ENCODE peak calls at places on chromosomes 7 and 10, in four cellular contexts. V is activated T-helper 1 cell treated with anti-CD3 and anti-CD28 coated beads, Interleukin-12 subunit alpha, Interleukin-12 subunit beta, Interleukin-2, Interleukin-4 antibody, amounts not matched to agents 30 ng/mL and 10 ng/mL and 1 ng/mL, durations not matched to agents 14 hours and 24 hours and 36 hours; U is neuronal stem cell; L is SW 1271. B is an unnamed sample.

GRCh38 chr10:116630020-116630419 is 9.3 kb downstream of the PNLIPRP2 start:
- DNase-seq in V (no peak), U (no peak), L (no peak), B (no peak)

GRCh38 chr10:123147635-123148413 is at the start of gene HMX2:
- DNase-seq in V (no peak), U (peak; percentile 67), L (no peak), B (no peak)

GRCh38 chr10:125130886-125131285 is 29.5 kb downstream of the CTBP2 start:
- DNase-seq in V (no peak), U (no peak), L (no peak), B (no peak)

GRCh38 chr7:97075928-97076327 is 41.6 kb upstream of the SDHAF3 start:
- DNase-seq in V (no peak), U (no peak), L (no peak), B (no peak)

GRCh38 chr10:36254191-36254590 is 612.1 kb upstream of the FZD8 start:
- DNase-seq in V (no peak), U (no peak), L (no peak), B (no peak)

GRCh38 chr10:132311338-132311939 is 3.7 kb upstream of the STK32C start:
- DNase-seq in V (no peak), U (no peak), L (no peak), B (no peak)

GRCh38 chr7:151141855-151142685 is 25.4 kb downstream of the GBX1 start:
- DNase-seq in V (no peak), U (no peak), L (no peak), B (no peak)

GRCh38 chr7:64868469-64868868 is 34.6 kb upstream of the ZNF273 start:
- DNase-seq in V (no peak), U (no peak), L (no peak), B (no peak)

GRCh38 chr7:85890244-85890811 is 703.5 kb upstream of the SEMA3D start:
- DNase-seq in V (no peak), U (peak; percentile 6), L (no peak), B (no peak)

GRCh38 chr10:44974628-44975431 is 3.8 kb downstream of the DEPP1 start:
- DNase-seq in V (peak; percentile 66), U (peak; percentile 66), L (no peak), B (no peak)

GRCh38 chr7:47335557-47336177 is 246.2 kb downstream of the TNS3 start:
- DNase-seq in V (no peak), U (no peak), L (no peak), B (no peak)

GRCh38 chr10:88986549-88987242 is 3.9 kb upstream of the FAS start:
- DNase-seq in V (no peak), U (peak; percentile 29), L (no peak), B (no peak)

GRCh38 chr10:112783653-112784426 is 166.2 kb upstream of the TCF7L2 start:
- DNase-seq in V (no peak), U (no peak), L (no peak), B (no peak)

GRCh38 chr7:37986780-37987380 is 66.4 kb downstream of the EPDR1 start:
- DNase-seq in V (no peak), U (no peak), L (no peak), B (no peak)

GRCh38 chr7:24972991-24973390 is 7.0 kb downstream of the OSBPL3 start:
- DNase-seq in V (no peak), U (no peak), L (no peak), B (peak; percentile 35)

GRCh38 chr7:2203551-2204300 is 29.0 kb downstream of the MAD1L1 start:
- DNase-seq in V (no peak), U (no peak), L (no peak), B (no peak)

GRCh38 chr7:119900996-119901395 is 372.0 kb upstream of the KCND2 start:
- DNase-seq in V (no peak), U (no peak), L (no peak), B (no peak)

GRCh38 chr7:35816514-35816913 is 15.7 kb downstream of the SEPTIN7 start:
- DNase-seq in V (no peak), U (no peak), L (no peak), B (no peak)

GRCh38 chr10:122471531-122472177 is 10.3 kb downstream of the HTRA1 start:
- DNase-seq in V (no peak), U (no peak), L (no peak), B (no peak)

GRCh38 chr7:54345746-54346145 is 196.4 kb upstream of the VSTM2A start:
- DNase-seq in V (no peak), U (no peak), L (no peak), B (no peak)

GRCh38 chr7:30510124-30511074 is 5.8 kb upstream of the GGCT start:
- DNase-seq in V (no peak), U (no peak), L (no peak), B (no peak)

GRCh38 chr10:116274141-116274861 is 1.3 kb upstream of the GFRA1 start:
- DNase-seq in V (no peak), U (peak; percentile 41), L (no peak), B (no peak)

GRCh38 chr7:97090761-97091353 is 26.6 kb upstream of the SDHAF3 start:
- DNase-seq in V (no peak), U (no peak), L (no peak), B (no peak)

GRCh38 chr7:106372121-106372520 is 87.3 kb upstream of the NAMPT start:
- DNase-seq in V (no peak), U (no peak), L (no peak), B (no peak)

GRCh38 chr10:964321-964987 is 23.8 kb upstream of the GTPBP4 start:
- DNase-seq in V (no peak), U (no peak), L (no peak), B (no peak)

GRCh38 chr7:108094933-108095710 is 35.0 kb downstream of the LAMB4 start:
- DNase-seq in V (no peak), U (no peak), L (no peak), B (no peak)

GRCh38 chr10:6416892-6417512 is 163.1 kb downstream of the PRKCQ start:
- DNase-seq in V (no peak), U (peak; percentile 58), L (peak; percentile 15), B (peak; percentile 1)

GRCh38 chr7:25949672-25950487 is 202.1 kb upstream of the NFE2L3 start:
- DNase-seq in V (no peak), U (peak; percentile 30), L (no peak), B (no peak)

B was measured in HS-27A.